ENCODE peak calls at places on chromosomes 7 and 10, in seven cellular contexts. F is cardiac muscle cell; M is HL-60; L is IMR-90; X is gastrocnemius medialis; I is GM23248; E is CD8-positive, alpha-beta memory T cell. R is an unnamed sample.

GRCh38 chr10:14382022-14382421 is 51.3 kb upstream of the FRMD4A start:
- DNase-seq in F (no peak), I (no peak), L (peak), E (peak), X (no peak), M (no peak), R (no peak)

GRCh38 chr7:151679868-151680534 is 160.3 kb upstream of the RHEB start:
- DNase-seq in E (no peak), M (no peak), I (no peak), F (no peak), X (no peak), L (no peak), R (no peak)

GRCh38 chr10:62306663-62307062 is 38.0 kb upstream of the RTKN2 start:
- DNase-seq in F (peak), L (no peak), E (peak), X (no peak), I (no peak), M (no peak), R (no peak)

GRCh38 chr7:158029431-158029938 is 558.1 kb downstream of the PTPRN2 start:
- DNase-seq in F (no peak), M (no peak), L (no peak), E (no peak), I (no peak), X (no peak), R (no peak)

GRCh38 chr10:451021-451471 is 238.4 kb downstream of the DIP2C start:
- DNase-seq in M (peak), L (no peak), F (no peak), E (peak), I (no peak), X (no peak), R (peak)

GRCh38 chr7:75039709-75040108 is 33.9 kb downstream of the RCC1L start:
- DNase-seq in X (peak), F (no peak), L (no peak), M (no peak), I (no peak), E (no peak), R (no peak)

GRCh38 chr10:12181065-12181775 is 14.5 kb downstream of the NUDT5 start:
- DNase-seq in M (peak), I (no peak), X (no peak), F (no peak), L (no peak), E (peak), R (peak)

GRCh38 chr10:93911865-93912264 is 18.1 kb downstream of the SLC35G1 start:
- DNase-seq in L (no peak), I (no peak), X (no peak), M (no peak), E (no peak), F (no peak), R (no peak)

GRCh38 chr10:108338146-108338545 is 1173.6 kb upstream of the SORCS1 start:
- DNase-seq in F (no peak), X (no peak), M (no peak), L (no peak), E (no peak), I (no peak), R (no peak)

GRCh38 chr7:25624001-25624400 is 395.7 kb upstream of the NPVF start:
- DNase-seq in L (no peak), F (no peak), I (peak), M (no peak), E (no peak), X (no peak), R (no peak)

GRCh38 chr10:5550621-5551530 is 26.1 kb downstream of the CALML3 start:
- DNase-seq in X (no peak), M (no peak), E (no peak), L (peak), F (no peak), I (no peak), R (no peak)

GRCh38 chr7:146670532-146670931 is 553.9 kb downstream of the CNTNAP2 start:
- DNase-seq in X (no peak), F (no peak), I (no peak), M (no peak), E (no peak), L (no peak), R (no peak)

GRCh38 chr7:143395187-143396149 is 13.2 kb downstream of the EPHA1 start:
- DNase-seq in E (no peak), F (no peak), X (no peak), L (no peak), M (no peak), I (peak), R (no peak)

GRCh38 chr10:36675458-36675880 is 449.9 kb upstream of the ANKRD30A start:
- DNase-seq in F (no peak), L (peak), I (peak), E (no peak), M (no peak), X (no peak), R (no peak)

GRCh38 chr7:151501676-151502075 is 18.0 kb downstream of the RHEB start:
- DNase-seq in I (no peak), X (no peak), M (no peak), E (no peak), L (no peak), F (no peak), R (no peak)

GRCh38 chr7:89042963-89043362 is 247.4 kb upstream of the TEX47 start:
- DNase-seq in E (no peak), L (no peak), M (no peak), X (no peak), I (no peak), F (no peak), R (no peak)

GRCh38 chr7:124398937-124399552 is 366.2 kb upstream of the TMEM229A start:
- DNase-seq in F (no peak), E (no peak), M (no peak), L (no peak), X (no peak), I (no peak), R (no peak)
- H3K27ac ChIP-seq in F (no peak), E (no peak), M (no peak), L (no peak), X (no peak), I (no peak), R (no peak)

GRCh38 chr7:988426-988911 is 5.5 kb downstream of the CYP2W1 start:
- DNase-seq in L (no peak), F (no peak), M (no peak), X (no peak), I (peak), E (no peak), R (no peak)
- H3K27ac ChIP-seq in L (no peak), F (no peak), M (no peak), X (no peak), I (no peak), E (no peak), R (no peak)

GRCh38 chr7:77352688-77353406 is 63.3 kb downstream of the GSAP start:
- DNase-seq in F (no peak), X (no peak), L (peak), I (no peak), M (no peak), E (peak), R (no peak)
- H3K27ac ChIP-seq in F (no peak), X (peak), L (no peak), I (no peak), M (peak), E (no peak), R (peak)

GRCh38 chr10:88992945-88993537 is 2.4 kb downstream of the FAS start:
- DNase-seq in X (no peak), M (no peak), E (no peak), I (peak), L (peak), F (no peak), R (no peak)
- H3K27ac ChIP-seq in X (peak), M (no peak), E (peak), I (peak), L (no peak), F (no peak), R (peak)

GRCh38 chr7:131238260-131238940 is 89.3 kb upstream of the MKLN1 start:
- DNase-seq in X (no peak), L (peak), I (peak), F (no peak), E (no peak), M (no peak), R (no peak)
- H3K27ac ChIP-seq in X (no peak), L (no peak), I (peak), F (no peak), E (peak), M (no peak), R (no peak)

GRCh38 chr7:71313562-71313961 is 181.6 kb downstream of the GALNT17 start:
- DNase-seq in F (no peak), M (no peak), X (no peak), E (no peak), I (no peak), L (no peak), R (no peak)
- H3K27ac ChIP-seq in F (no peak), M (no peak), X (no peak), E (no peak), I (no peak), L (no peak), R (no peak)

GRCh38 chr7:139034855-139035587 is 821 bp downstream of the ZC3HAV1L start:
- DNase-seq in L (peak), I (peak), F (no peak), E (no peak), X (no peak), M (no peak), R (no peak)
- H3K27ac ChIP-seq in L (peak), I (peak), F (no peak), E (no peak), X (no peak), M (no peak), R (no peak)

R was measured in effector memory CD4-positive, alpha-beta T cell.